ENCODE peak calls at places on chromosomes 12 and 14, in seven cellular contexts. One of them, this sample, is unnamed.

GRCh38 chr12:2580821-2581220 is 213.9 kb upstream of the FKBP4 start:
- DNase-seq in coronary artery: no peak
- DNase-seq in progenitor cell of endocrine pancreas: no peak
- DNase-seq in posterior cingulate gyrus: no peak
- DNase-seq in SHP77: no peak
- DNase-seq in heart left ventricle: no peak
- DNase-seq in stimulated activated CD8-positive, alpha-beta memory T cell treated with anti-CD3 and anti-CD28 coated beads, Interleukin-7, amount 100 ng/mL, for 4 hours: no peak
- DNase-seq in this sample: no peak

GRCh38 chr12:87802721-87803011 is 226.5 kb downstream of the C12orf50 start:
- DNase-seq in coronary artery: no peak
- DNase-seq in stimulated activated CD8-positive, alpha-beta memory T cell treated with anti-CD3 and anti-CD28 coated beads, Interleukin-7, amount 100 ng/mL, for 4 hours: no peak
- DNase-seq in SHP77: no peak
- DNase-seq in progenitor cell of endocrine pancreas: no peak
- DNase-seq in posterior cingulate gyrus: no peak
- DNase-seq in heart left ventricle: no peak
- DNase-seq in this sample: no peak

GRCh38 chr14:88143817-88144216 is 138.9 kb downstream of the GPR65 start:
- DNase-seq in heart left ventricle: no peak
- DNase-seq in coronary artery: no peak
- DNase-seq in stimulated activated CD8-positive, alpha-beta memory T cell treated with anti-CD3 and anti-CD28 coated beads, Interleukin-7, amount 100 ng/mL, for 4 hours: no peak
- DNase-seq in SHP77: no peak
- DNase-seq in progenitor cell of endocrine pancreas: no peak
- DNase-seq in posterior cingulate gyrus: no peak
- DNase-seq in this sample: no peak

GRCh38 chr14:84343637-84344036 is 1186.3 kb upstream of the FLRT2 start:
- DNase-seq in progenitor cell of endocrine pancreas: no peak
- DNase-seq in stimulated activated CD8-positive, alpha-beta memory T cell treated with anti-CD3 and anti-CD28 coated beads, Interleukin-7, amount 100 ng/mL, for 4 hours: no peak
- DNase-seq in coronary artery: no peak
- DNase-seq in SHP77: no peak
- DNase-seq in posterior cingulate gyrus: no peak
- DNase-seq in heart left ventricle: no peak
- DNase-seq in this sample: no peak

GRCh38 chr12:121805171-121805687 is 1.4 kb downstream of the SETD1B start:
- DNase-seq in heart left ventricle: peak
- DNase-seq in coronary artery: no peak
- DNase-seq in progenitor cell of endocrine pancreas: no peak
- DNase-seq in posterior cingulate gyrus: no peak
- DNase-seq in stimulated activated CD8-positive, alpha-beta memory T cell treated with anti-CD3 and anti-CD28 coated beads, Interleukin-7, amount 100 ng/mL, for 4 hours: no peak
- DNase-seq in SHP77: no peak
- DNase-seq in this sample: no peak

GRCh38 chr12:34597548-34598351 is 575.5 kb downstream of the ALG10 start:
- DNase-seq in stimulated activated CD8-positive, alpha-beta memory T cell treated with anti-CD3 and anti-CD28 coated beads, Interleukin-7, amount 100 ng/mL, for 4 hours: no peak
- DNase-seq in coronary artery: peak
- DNase-seq in posterior cingulate gyrus: no peak
- DNase-seq in progenitor cell of endocrine pancreas: no peak
- DNase-seq in heart left ventricle: peak
- DNase-seq in SHP77: no peak
- DNase-seq in this sample: no peak

GRCh38 chr12:20722142-20722541 is 27.0 kb downstream of the SLCO1C1 start:
- DNase-seq in posterior cingulate gyrus: no peak
- DNase-seq in stimulated activated CD8-positive, alpha-beta memory T cell treated with anti-CD3 and anti-CD28 coated beads, Interleukin-7, amount 100 ng/mL, for 4 hours: no peak
- DNase-seq in heart left ventricle: no peak
- DNase-seq in coronary artery: no peak
- DNase-seq in progenitor cell of endocrine pancreas: no peak
- DNase-seq in SHP77: no peak
- DNase-seq in this sample: no peak

GRCh38 chr14:23450376-23450775 is 14.9 kb upstream of the MYH7 start:
- DNase-seq in SHP77: no peak
- DNase-seq in stimulated activated CD8-positive, alpha-beta memory T cell treated with anti-CD3 and anti-CD28 coated beads, Interleukin-7, amount 100 ng/mL, for 4 hours: no peak
- DNase-seq in posterior cingulate gyrus: no peak
- DNase-seq in heart left ventricle: no peak
- DNase-seq in coronary artery: no peak
- DNase-seq in progenitor cell of endocrine pancreas: no peak
- DNase-seq in this sample: no peak

GRCh38 chr12:70255311-70255710 is 12.1 kb downstream of the CNOT2 start:
- DNase-seq in heart left ventricle: no peak
- DNase-seq in SHP77: no peak
- DNase-seq in stimulated activated CD8-positive, alpha-beta memory T cell treated with anti-CD3 and anti-CD28 coated beads, Interleukin-7, amount 100 ng/mL, for 4 hours: no peak
- DNase-seq in progenitor cell of endocrine pancreas: no peak
- DNase-seq in posterior cingulate gyrus: no peak
- DNase-seq in coronary artery: no peak
- DNase-seq in this sample: no peak

GRCh38 chr12:118356809-118357326 is 15.8 kb downstream of the TAOK3 start:
- DNase-seq in coronary artery: no peak
- DNase-seq in SHP77: no peak
- DNase-seq in posterior cingulate gyrus: no peak
- DNase-seq in heart left ventricle: no peak
- DNase-seq in progenitor cell of endocrine pancreas: no peak
- DNase-seq in stimulated activated CD8-positive, alpha-beta memory T cell treated with anti-CD3 and anti-CD28 coated beads, Interleukin-7, amount 100 ng/mL, for 4 hours: no peak
- DNase-seq in this sample: peak

This sample was measured in GM06990.